ENCODE peak calls at places on chromosomes 6 and 20, in eight cellular contexts. One of them, this sample, is unnamed.

GRCh38 chr6:78484181-78485064 is 382.9 kb upstream of the IRAK1BP1 start:
- DNase-seq in mammary epithelial cell: no peak
- DNase-seq in RWPE1: no peak
- DNase-seq in PC-3: no peak
- DNase-seq in esophagus squamous epithelium: no peak
- DNase-seq in endothelial cell: no peak
- DNase-seq in HFFc6: no peak
- DNase-seq in upper lobe of right lung: no peak
- DNase-seq in this sample: no peak

GRCh38 chr20:10603971-10604864 is 69.6 kb downstream of the JAG1 start:
- DNase-seq in endothelial cell: no peak
- DNase-seq in mammary epithelial cell: peak; percentile 86
- DNase-seq in upper lobe of right lung: no peak
- DNase-seq in RWPE1: peak; percentile 87
- DNase-seq in HFFc6: peak; percentile 77
- DNase-seq in esophagus squamous epithelium: no peak
- DNase-seq in PC-3: peak; percentile 96
- DNase-seq in this sample: no peak

GRCh38 chr6:16481680-16482079 is 243.3 kb downstream of the GMPR start:
- DNase-seq in upper lobe of right lung: no peak
- DNase-seq in mammary epithelial cell: no peak
- DNase-seq in esophagus squamous epithelium: no peak
- DNase-seq in PC-3: no peak
- DNase-seq in endothelial cell: no peak
- DNase-seq in RWPE1: no peak
- DNase-seq in HFFc6: no peak
- DNase-seq in this sample: no peak

GRCh38 chr20:17947474-17947815 is 21.1 kb downstream of the SNX5 start:
- DNase-seq in PC-3: no peak
- DNase-seq in endothelial cell: no peak
- DNase-seq in upper lobe of right lung: no peak
- DNase-seq in HFFc6: no peak
- DNase-seq in esophagus squamous epithelium: no peak
- DNase-seq in RWPE1: no peak
- DNase-seq in mammary epithelial cell: no peak
- DNase-seq in this sample: no peak

GRCh38 chr20:57404419-57405072 is 13.3 kb downstream of the RBM38 start:
- DNase-seq in PC-3: no peak
- DNase-seq in esophagus squamous epithelium: no peak
- DNase-seq in RWPE1: no peak
- DNase-seq in mammary epithelial cell: no peak
- DNase-seq in upper lobe of right lung: no peak
- DNase-seq in HFFc6: no peak
- DNase-seq in endothelial cell: no peak
- DNase-seq in this sample: no peak

GRCh38 chr20:37379967-37380828 is 34.3 kb downstream of the SRC start:
- DNase-seq in HFFc6: peak; percentile 46
- DNase-seq in PC-3: peak; percentile 81
- DNase-seq in upper lobe of right lung: no peak
- DNase-seq in mammary epithelial cell: no peak
- DNase-seq in esophagus squamous epithelium: no peak
- DNase-seq in RWPE1: no peak
- DNase-seq in endothelial cell: no peak
- DNase-seq in this sample: no peak

GRCh38 chr6:56693246-56693607 is 50.5 kb upstream of the DST start:
- DNase-seq in RWPE1: no peak
- DNase-seq in endothelial cell: no peak
- DNase-seq in esophagus squamous epithelium: no peak
- DNase-seq in PC-3: peak; percentile 89
- DNase-seq in upper lobe of right lung: peak; percentile 69
- DNase-seq in mammary epithelial cell: peak; percentile 63
- DNase-seq in HFFc6: peak; percentile 87
- DNase-seq in this sample: no peak

GRCh38 chr6:6351626-6352025 is 31.2 kb upstream of the F13A1 start:
- DNase-seq in endothelial cell: no peak
- DNase-seq in PC-3: peak; percentile 25
- DNase-seq in HFFc6: no peak
- DNase-seq in esophagus squamous epithelium: no peak
- DNase-seq in mammary epithelial cell: peak; percentile 3
- DNase-seq in upper lobe of right lung: no peak
- DNase-seq in RWPE1: peak; percentile 4
- DNase-seq in this sample: no peak

GRCh38 chr6:157273756-157274088 is 49.6 kb downstream of the TMEM242 start:
- DNase-seq in upper lobe of right lung: no peak
- DNase-seq in endothelial cell: peak; percentile 45
- DNase-seq in esophagus squamous epithelium: peak; percentile 10
- DNase-seq in RWPE1: no peak
- DNase-seq in mammary epithelial cell: no peak
- DNase-seq in HFFc6: no peak
- DNase-seq in PC-3: no peak
- DNase-seq in this sample: no peak

GRCh38 chr6:56677559-56677958 is 34.9 kb upstream of the DST start:
- DNase-seq in endothelial cell: no peak
- DNase-seq in RWPE1: no peak
- DNase-seq in HFFc6: peak; percentile 33
- DNase-seq in PC-3: peak; percentile 92
- DNase-seq in esophagus squamous epithelium: no peak
- DNase-seq in upper lobe of right lung: no peak
- DNase-seq in mammary epithelial cell: peak; percentile 42
- DNase-seq in this sample: no peak

GRCh38 chr6:151292974-151293373 is 53.2 kb downstream of the AKAP12 start:
- DNase-seq in HFFc6: no peak
- DNase-seq in RWPE1: no peak
- DNase-seq in esophagus squamous epithelium: no peak
- DNase-seq in endothelial cell: no peak
- DNase-seq in mammary epithelial cell: no peak
- DNase-seq in PC-3: no peak
- DNase-seq in upper lobe of right lung: no peak
- DNase-seq in this sample: no peak

GRCh38 chr6:5205035-5205469 is 55.7 kb downstream of the LYRM4 start:
- DNase-seq in HFFc6: no peak
- DNase-seq in esophagus squamous epithelium: no peak
- DNase-seq in PC-3: no peak
- DNase-seq in upper lobe of right lung: no peak
- DNase-seq in mammary epithelial cell: no peak
- DNase-seq in endothelial cell: no peak
- DNase-seq in RWPE1: no peak
- DNase-seq in this sample: no peak

GRCh38 chr20:59831901-59832240 is 101.6 kb downstream of the SYCP2 start:
- DNase-seq in RWPE1: no peak
- DNase-seq in endothelial cell: no peak
- DNase-seq in esophagus squamous epithelium: no peak
- DNase-seq in mammary epithelial cell: no peak
- DNase-seq in PC-3: no peak
- DNase-seq in upper lobe of right lung: no peak
- DNase-seq in HFFc6: no peak
- DNase-seq in this sample: no peak

GRCh38 chr6:15871211-15871770 is 208.5 kb upstream of the DTNBP1 start:
- DNase-seq in upper lobe of right lung: no peak
- DNase-seq in esophagus squamous epithelium: no peak
- DNase-seq in endothelial cell: no peak
- DNase-seq in PC-3: no peak
- DNase-seq in RWPE1: no peak
- DNase-seq in HFFc6: no peak
- DNase-seq in mammary epithelial cell: no peak
- DNase-seq in this sample: no peak

GRCh38 chr6:101912266-101912665 is 518.8 kb downstream of the GRIK2 start:
- DNase-seq in mammary epithelial cell: no peak
- DNase-seq in upper lobe of right lung: no peak
- DNase-seq in endothelial cell: no peak
- DNase-seq in RWPE1: no peak
- DNase-seq in esophagus squamous epithelium: no peak
- DNase-seq in PC-3: no peak
- DNase-seq in HFFc6: no peak
- DNase-seq in this sample: no peak

GRCh38 chr6:4852938-4853337 is 76.7 kb downstream of the CDYL start:
- DNase-seq in mammary epithelial cell: no peak
- DNase-seq in upper lobe of right lung: no peak
- DNase-seq in HFFc6: no peak
- DNase-seq in endothelial cell: no peak
- DNase-seq in RWPE1: no peak
- DNase-seq in esophagus squamous epithelium: no peak
- DNase-seq in PC-3: no peak
- DNase-seq in this sample: no peak

GRCh38 chr20:11529046-11529445 is 388.6 kb upstream of the BTBD3 start:
- DNase-seq in HFFc6: no peak
- DNase-seq in esophagus squamous epithelium: no peak
- DNase-seq in endothelial cell: no peak
- DNase-seq in upper lobe of right lung: no peak
- DNase-seq in PC-3: no peak
- DNase-seq in RWPE1: peak; percentile 66
- DNase-seq in mammary epithelial cell: peak; percentile 70
- DNase-seq in this sample: no peak

GRCh38 chr6:47000842-47001241 is 41.3 kb downstream of the ADGRF1 start:
- DNase-seq in esophagus squamous epithelium: no peak
- DNase-seq in HFFc6: no peak
- DNase-seq in endothelial cell: no peak
- DNase-seq in mammary epithelial cell: peak; percentile 66
- DNase-seq in PC-3: peak; percentile 46
- DNase-seq in upper lobe of right lung: no peak
- DNase-seq in RWPE1: no peak
- DNase-seq in this sample: no peak

GRCh38 chr6:170152111-170152926 is 138.6 kb downstream of the DLL1 start:
- DNase-seq in endothelial cell: peak; percentile 30
- DNase-seq in HFFc6: no peak
- DNase-seq in PC-3: no peak
- DNase-seq in esophagus squamous epithelium: no peak
- DNase-seq in upper lobe of right lung: no peak
- DNase-seq in RWPE1: no peak
- DNase-seq in mammary epithelial cell: no peak
- DNase-seq in this sample: no peak

GRCh38 chr20:7195704-7196103 is 428.2 kb downstream of the BMP2 start:
- DNase-seq in PC-3: peak; percentile 79
- DNase-seq in mammary epithelial cell: peak; percentile 90
- DNase-seq in upper lobe of right lung: no peak
- DNase-seq in endothelial cell: no peak
- DNase-seq in HFFc6: no peak
- DNase-seq in RWPE1: peak; percentile 33
- DNase-seq in esophagus squamous epithelium: no peak
- DNase-seq in this sample: no peak

GRCh38 chr20:36548704-36549627 is 7.6 kb downstream of the MYL9 start:
- DNase-seq in upper lobe of right lung: no peak
- DNase-seq in PC-3: no peak
- DNase-seq in esophagus squamous epithelium: no peak
- DNase-seq in HFFc6: no peak
- DNase-seq in endothelial cell: no peak
- DNase-seq in mammary epithelial cell: no peak
- DNase-seq in RWPE1: no peak
- DNase-seq in this sample: no peak

GRCh38 chr6:154791561-154792317 is 58.5 kb downstream of the SCAF8 start:
- DNase-seq in mammary epithelial cell: peak; percentile 19
- DNase-seq in endothelial cell: no peak
- DNase-seq in HFFc6: peak; percentile 12
- DNase-seq in esophagus squamous epithelium: no peak
- DNase-seq in RWPE1: peak; percentile 32
- DNase-seq in PC-3: peak; percentile 45
- DNase-seq in upper lobe of right lung: no peak
- DNase-seq in this sample: no peak

GRCh38 chr6:6984585-6985366 is 123.0 kb upstream of the RREB1 start:
- DNase-seq in endothelial cell: no peak
- DNase-seq in upper lobe of right lung: no peak
- DNase-seq in mammary epithelial cell: no peak
- DNase-seq in esophagus squamous epithelium: no peak
- DNase-seq in RWPE1: no peak
- DNase-seq in HFFc6: no peak
- DNase-seq in PC-3: no peak
- DNase-seq in this sample: no peak

GRCh38 chr6:86707545-86708120 is 229.7 kb upstream of the HTR1E start:
- DNase-seq in HFFc6: no peak
- DNase-seq in esophagus squamous epithelium: no peak
- DNase-seq in RWPE1: no peak
- DNase-seq in upper lobe of right lung: no peak
- DNase-seq in PC-3: no peak
- DNase-seq in endothelial cell: no peak
- DNase-seq in mammary epithelial cell: no peak
- DNase-seq in this sample: no peak

GRCh38 chr6:86712039-86712438 is 225.3 kb upstream of the HTR1E start:
- DNase-seq in endothelial cell: no peak
- DNase-seq in RWPE1: no peak
- DNase-seq in mammary epithelial cell: no peak
- DNase-seq in PC-3: no peak
- DNase-seq in HFFc6: no peak
- DNase-seq in upper lobe of right lung: no peak
- DNase-seq in esophagus squamous epithelium: no peak
- DNase-seq in this sample: no peak

GRCh38 chr6:86706449-86706848 is 230.9 kb upstream of the HTR1E start:
- DNase-seq in esophagus squamous epithelium: no peak
- DNase-seq in HFFc6: no peak
- DNase-seq in RWPE1: no peak
- DNase-seq in mammary epithelial cell: no peak
- DNase-seq in endothelial cell: peak; percentile 39
- DNase-seq in PC-3: peak; percentile 3
- DNase-seq in upper lobe of right lung: no peak
- DNase-seq in this sample: no peak
- TF ChIP-seq CTCF in esophagus squamous epithelium: no peak
- TF ChIP-seq CTCF in HFFc6: no peak
- TF ChIP-seq CTCF in RWPE1: no peak
- TF ChIP-seq CTCF in mammary epithelial cell: no peak
- TF ChIP-seq CTCF in endothelial cell: no peak
- TF ChIP-seq CTCF in PC-3: peak; percentile 19
- TF ChIP-seq CTCF in upper lobe of right lung: no peak
- TF ChIP-seq CTCF in this sample: no peak

GRCh38 chr6:19368511-19368910 is 468.7 kb upstream of the ID4 start:
- DNase-seq in RWPE1: peak; percentile 12
- DNase-seq in upper lobe of right lung: no peak
- DNase-seq in PC-3: peak; percentile 75
- DNase-seq in mammary epithelial cell: peak; percentile 67
- DNase-seq in HFFc6: peak; percentile 48
- DNase-seq in esophagus squamous epithelium: no peak
- DNase-seq in endothelial cell: no peak
- DNase-seq in this sample: no peak
- TF ChIP-seq CTCF in RWPE1: no peak
- TF ChIP-seq CTCF in upper lobe of right lung: no peak
- TF ChIP-seq CTCF in PC-3: peak; percentile 34
- TF ChIP-seq CTCF in mammary epithelial cell: no peak
- TF ChIP-seq CTCF in HFFc6: no peak
- TF ChIP-seq CTCF in esophagus squamous epithelium: no peak
- TF ChIP-seq CTCF in endothelial cell: no peak
- TF ChIP-seq CTCF in this sample: no peak

GRCh38 chr20:31738729-31739549 is at the start of gene TPX2:
- DNase-seq in endothelial cell: peak; percentile 92
- DNase-seq in upper lobe of right lung: peak; percentile 95
- DNase-seq in PC-3: peak; percentile 98
- DNase-seq in esophagus squamous epithelium: peak; percentile 63
- DNase-seq in RWPE1: peak; percentile 100
- DNase-seq in mammary epithelial cell: peak; percentile 96
- DNase-seq in HFFc6: peak; percentile 95
- DNase-seq in this sample: peak; percentile 89
- TF ChIP-seq CTCF in endothelial cell: no peak
- TF ChIP-seq CTCF in upper lobe of right lung: peak; percentile 8
- TF ChIP-seq CTCF in PC-3: peak; percentile 26
- TF ChIP-seq CTCF in esophagus squamous epithelium: no peak
- TF ChIP-seq CTCF in RWPE1: no peak
- TF ChIP-seq CTCF in mammary epithelial cell: no peak
- TF ChIP-seq CTCF in HFFc6: peak; percentile 36
- TF ChIP-seq CTCF in this sample: no peak

DNA sequence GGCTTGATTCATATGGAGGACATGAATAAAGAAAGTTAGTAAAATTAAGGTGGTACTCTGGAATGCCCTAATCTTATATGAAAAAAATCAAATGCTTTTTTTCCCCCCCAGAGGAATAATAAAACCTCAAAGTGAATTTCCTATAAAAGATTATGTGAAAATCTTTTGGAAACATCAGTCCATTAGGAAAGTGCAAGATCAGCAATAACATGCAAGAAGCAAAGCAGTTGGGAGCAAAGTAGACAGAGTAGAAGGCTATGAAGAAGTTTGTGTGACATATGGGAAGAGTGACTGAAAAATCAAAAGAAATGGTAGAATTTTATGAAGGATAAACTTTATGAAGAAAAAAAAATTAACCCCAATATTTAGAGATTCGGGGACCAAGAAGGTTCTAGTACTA is 998.0 kb upstream of the EPHA7 start:
- DNase-seq in PC-3: no peak
- DNase-seq in HFFc6: no peak
- DNase-seq in RWPE1: no peak
- DNase-seq in upper lobe of right lung: no peak
- DNase-seq in mammary epithelial cell: no peak
- DNase-seq in esophagus squamous epithelium: no peak
- DNase-seq in endothelial cell: no peak
- DNase-seq in this sample: no peak
- TF ChIP-seq CTCF in PC-3: no peak
- TF ChIP-seq CTCF in HFFc6: no peak
- TF ChIP-seq CTCF in RWPE1: no peak
- TF ChIP-seq CTCF in upper lobe of right lung: no peak
- TF ChIP-seq CTCF in mammary epithelial cell: no peak
- TF ChIP-seq CTCF in esophagus squamous epithelium: no peak
- TF ChIP-seq CTCF in endothelial cell: no peak
- TF ChIP-seq CTCF in this sample: no peak

This sample was measured in mesothelial cell of epicardium.